ENCODE peak calls at places on chromosome 12, in six cellular contexts. One of them, this sample, is unnamed.

GRCh38 chr12:49548822-49549648 is 10.2 kb downstream of the KCNH3 start:
- DNase-seq in HTR-8/SVneo: no peak
- DNase-seq in GM12892: peak
- DNase-seq in kidney: no peak
- DNase-seq in AG04449: no peak
- DNase-seq in GM12865: no peak
- DNase-seq in this sample: no peak

GRCh38 chr12:1662761-1663439 is 28.0 kb upstream of the ADIPOR2 start:
- DNase-seq in HTR-8/SVneo: no peak
- DNase-seq in GM12892: no peak
- DNase-seq in kidney: no peak
- DNase-seq in AG04449: no peak
- DNase-seq in GM12865: peak
- DNase-seq in this sample: no peak

GRCh38 chr12:62468394-62468793 is 1.8 kb downstream of the MON2 start:
- DNase-seq in HTR-8/SVneo: no peak
- DNase-seq in GM12892: no peak
- DNase-seq in kidney: no peak
- DNase-seq in AG04449: no peak
- DNase-seq in GM12865: no peak
- DNase-seq in this sample: no peak

GRCh38 chr12:10900530-10900929 is 8.8 kb downstream of the TAS2R13 start:
- DNase-seq in HTR-8/SVneo: no peak
- DNase-seq in GM12892: no peak
- DNase-seq in kidney: no peak
- DNase-seq in AG04449: no peak
- DNase-seq in GM12865: no peak
- DNase-seq in this sample: no peak

GRCh38 chr12:67790660-67791059 is 142.1 kb downstream of the DYRK2 start:
- DNase-seq in HTR-8/SVneo: no peak
- DNase-seq in GM12892: no peak
- DNase-seq in kidney: no peak
- DNase-seq in AG04449: no peak
- DNase-seq in GM12865: no peak
- DNase-seq in this sample: no peak

GRCh38 chr12:52167578-52167977 is 24.2 kb downstream of the KRT80 start:
- DNase-seq in HTR-8/SVneo: no peak
- DNase-seq in GM12892: no peak
- DNase-seq in kidney: no peak
- DNase-seq in AG04449: no peak
- DNase-seq in GM12865: no peak
- DNase-seq in this sample: no peak

GRCh38 chr12:1533205-1533601 is 61.2 kb downstream of the FBXL14 start:
- DNase-seq in HTR-8/SVneo: no peak
- DNase-seq in GM12892: no peak
- DNase-seq in kidney: no peak
- DNase-seq in AG04449: no peak
- DNase-seq in GM12865: peak
- DNase-seq in this sample: no peak

GRCh38 chr12:52186135-52186840 is 5.5 kb downstream of the KRT80 start:
- DNase-seq in HTR-8/SVneo: no peak
- DNase-seq in GM12892: no peak
- DNase-seq in kidney: no peak
- DNase-seq in AG04449: peak
- DNase-seq in GM12865: no peak
- DNase-seq in this sample: no peak

GRCh38 chr12:16086462-16086861 is 175.3 kb downstream of the DERA start:
- DNase-seq in HTR-8/SVneo: no peak
- DNase-seq in GM12892: no peak
- DNase-seq in kidney: no peak
- DNase-seq in AG04449: no peak
- DNase-seq in GM12865: no peak
- DNase-seq in this sample: no peak

GRCh38 chr12:6367969-6368892 is 7.1 kb downstream of the SCNN1A start:
- DNase-seq in HTR-8/SVneo: no peak
- DNase-seq in GM12892: no peak
- DNase-seq in kidney: peak
- DNase-seq in AG04449: no peak
- DNase-seq in GM12865: peak
- DNase-seq in this sample: no peak

GRCh38 chr12:16611146-16611545 is 5.2 kb upstream of the LMO3 start:
- DNase-seq in HTR-8/SVneo: no peak
- DNase-seq in GM12892: no peak
- DNase-seq in kidney: no peak
- DNase-seq in AG04449: no peak
- DNase-seq in GM12865: peak
- DNase-seq in this sample: no peak

GRCh38 chr12:1205512-1206060 is 214.6 kb downstream of the ERC1 start:
- DNase-seq in HTR-8/SVneo: no peak
- DNase-seq in GM12892: no peak
- DNase-seq in kidney: no peak
- DNase-seq in AG04449: no peak
- DNase-seq in GM12865: no peak
- DNase-seq in this sample: no peak

GRCh38 chr12:49868952-49869815 is 26.3 kb upstream of the BCDIN3D start:
- DNase-seq in HTR-8/SVneo: peak
- DNase-seq in GM12892: no peak
- DNase-seq in kidney: peak
- DNase-seq in AG04449: peak
- DNase-seq in GM12865: no peak
- DNase-seq in this sample: no peak

GRCh38 chr12:53696655-53697321 is 20.9 kb upstream of the ATP5MC2 start:
- DNase-seq in HTR-8/SVneo: no peak
- DNase-seq in GM12892: no peak
- DNase-seq in kidney: no peak
- DNase-seq in AG04449: no peak
- DNase-seq in GM12865: no peak
- DNase-seq in this sample: no peak

GRCh38 chr12:113860059-113860820 is 105.9 kb downstream of the RBM19 start:
- DNase-seq in HTR-8/SVneo: no peak
- DNase-seq in GM12892: no peak
- DNase-seq in kidney: no peak
- DNase-seq in AG04449: no peak
- DNase-seq in GM12865: no peak
- DNase-seq in this sample: no peak

GRCh38 chr12:130916251-130916911 is 37.3 kb upstream of the ADGRD1 start:
- DNase-seq in HTR-8/SVneo: peak
- DNase-seq in GM12892: peak
- DNase-seq in kidney: no peak
- DNase-seq in AG04449: no peak
- DNase-seq in GM12865: peak
- DNase-seq in this sample: peak

GRCh38 chr12:16520328-16520727 is 85.6 kb downstream of the LMO3 start:
- DNase-seq in HTR-8/SVneo: no peak
- DNase-seq in GM12892: no peak
- DNase-seq in kidney: no peak
- DNase-seq in AG04449: no peak
- DNase-seq in GM12865: peak
- DNase-seq in this sample: no peak

GRCh38 chr12:53995311-53996187 is 4.4 kb upstream of the HOXC9 start:
- DNase-seq in HTR-8/SVneo: no peak
- DNase-seq in GM12892: no peak
- DNase-seq in kidney: peak
- DNase-seq in AG04449: no peak
- DNase-seq in GM12865: no peak
- DNase-seq in this sample: no peak

GRCh38 chr12:53071591-53072551 is 7.3 kb downstream of the SPRYD3 start:
- DNase-seq in HTR-8/SVneo: no peak
- DNase-seq in GM12892: no peak
- DNase-seq in kidney: peak
- DNase-seq in AG04449: no peak
- DNase-seq in GM12865: no peak
- DNase-seq in this sample: no peak

GRCh38 chr12:46300906-46301305 is 32.1 kb upstream of the SLC38A1 start:
- DNase-seq in HTR-8/SVneo: no peak
- DNase-seq in GM12892: no peak
- DNase-seq in kidney: no peak
- DNase-seq in AG04449: no peak
- DNase-seq in GM12865: no peak
- DNase-seq in this sample: no peak